ENCODE peak calls at places on chromosomes 2 and 18, in five cellular contexts. U, O, E, W and M are unnamed samples.

GRCh38 chr2:31170071-31170698 is 31.9 kb upstream of the GALNT14 start:
- DNase-seq in W (peak; percentile 46), O (no peak), E (no peak), U (no peak), M (no peak)

GRCh38 chr18:36493349-36494281 is 196.1 kb downstream of the FHOD3 start:
- DNase-seq in E (no peak), U (no peak), W (peak; percentile 85), O (no peak), M (no peak)

GRCh38 chr2:170820647-170821630 is 4.3 kb downstream of the GAD1 start:
- DNase-seq in O (no peak), E (no peak), W (no peak), U (no peak), M (no peak)

GRCh38 chr2:66538291-66538690 is 103.4 kb downstream of the MEIS1 start:
- DNase-seq in W (no peak), O (no peak), E (no peak), U (no peak), M (no peak)

GRCh38 chr2:233668605-233669260 is 3.0 kb upstream of the UGT1A9 start:
- DNase-seq in O (no peak), U (no peak), E (no peak), W (no peak), M (no peak)

GRCh38 chr2:95670167-95670566 is 78.4 kb downstream of the TRIM43 start:
- DNase-seq in W (no peak), O (no peak), E (no peak), U (no peak), M (no peak)

GRCh38 chr2:219079417-219079816 is 18.7 kb upstream of the IHH start:
- DNase-seq in O (no peak), W (no peak), E (no peak), U (no peak), M (no peak)

GRCh38 chr18:55586841-55587240 is 1.2 kb downstream of the TCF4 start:
- DNase-seq in O (no peak), W (no peak), U (no peak), E (no peak), M (no peak)

GRCh38 chr2:127048969-127049897 is 57.7 kb downstream of the BIN1 start:
- DNase-seq in E (peak; percentile 72), W (peak; percentile 22), U (peak; percentile 64), O (peak; percentile 5), M (peak; percentile 73)

GRCh38 chr2:57460875-57461274 is 585.7 kb upstream of the VRK2 start:
- DNase-seq in U (no peak), W (no peak), O (no peak), E (no peak), M (no peak)

GRCh38 chr2:212249451-212249850 is 289.2 kb downstream of the ERBB4 start:
- DNase-seq in E (no peak), U (no peak), O (no peak), W (no peak), M (no peak)

GRCh38 chr2:173851256-173851655 is 113.9 kb downstream of the SP3 start:
- DNase-seq in U (no peak), E (peak; percentile 52), W (peak; percentile 29), O (no peak), M (no peak)

GRCh38 chr2:159516241-159516758 is 100.0 kb downstream of the BAZ2B start:
- DNase-seq in U (no peak), O (no peak), E (no peak), W (peak; percentile 22), M (no peak)

GRCh38 chr2:177900091-177900490 is 172.5 kb downstream of the PDE11A start:
- DNase-seq in U (no peak), E (no peak), O (no peak), W (no peak), M (no peak)

GRCh38 chr2:220837226-220837625 is 734.9 kb downstream of the EPHA4 start:
- DNase-seq in E (no peak), W (no peak), U (no peak), O (no peak), M (no peak)

GRCh38 chr2:236918513-236918912 is 167.2 kb upstream of the COPS8 start:
- DNase-seq in O (no peak), W (no peak), U (no peak), E (no peak), M (no peak)

GRCh38 chr2:229712125-229712524 is 2.2 kb downstream of the DNER start:
- DNase-seq in O (no peak), E (no peak), W (no peak), U (no peak), M (no peak)

GRCh38 chr2:101398026-101398830 is 10.9 kb upstream of the CREG2 start:
- DNase-seq in U (no peak), E (no peak), O (no peak), W (no peak), M (no peak)

GRCh38 chr18:45102863-45103262 is 422.2 kb downstream of the SETBP1 start:
- DNase-seq in E (no peak), U (no peak), W (no peak), O (no peak), M (no peak)

GRCh38 chr2:240302041-240302440 is 133.4 kb upstream of the GPC1 start:
- DNase-seq in U (no peak), W (no peak), E (no peak), O (no peak), M (peak; percentile 3)

GRCh38 chr2:85858841-85859240 is 29.9 kb downstream of the ST3GAL5 start:
- DNase-seq in E (no peak), U (no peak), O (no peak), W (no peak), M (no peak)

GRCh38 chr2:95310211-95310610 is 13.1 kb downstream of the KCNIP3 start:
- DNase-seq in U (no peak), O (no peak), W (no peak), E (peak; percentile 45), M (no peak)

GRCh38 chr2:210842896-210843295 is 286.5 kb downstream of the CPS1 start:
- DNase-seq in O (no peak), E (no peak), W (no peak), U (no peak), M (no peak)

DNA sequence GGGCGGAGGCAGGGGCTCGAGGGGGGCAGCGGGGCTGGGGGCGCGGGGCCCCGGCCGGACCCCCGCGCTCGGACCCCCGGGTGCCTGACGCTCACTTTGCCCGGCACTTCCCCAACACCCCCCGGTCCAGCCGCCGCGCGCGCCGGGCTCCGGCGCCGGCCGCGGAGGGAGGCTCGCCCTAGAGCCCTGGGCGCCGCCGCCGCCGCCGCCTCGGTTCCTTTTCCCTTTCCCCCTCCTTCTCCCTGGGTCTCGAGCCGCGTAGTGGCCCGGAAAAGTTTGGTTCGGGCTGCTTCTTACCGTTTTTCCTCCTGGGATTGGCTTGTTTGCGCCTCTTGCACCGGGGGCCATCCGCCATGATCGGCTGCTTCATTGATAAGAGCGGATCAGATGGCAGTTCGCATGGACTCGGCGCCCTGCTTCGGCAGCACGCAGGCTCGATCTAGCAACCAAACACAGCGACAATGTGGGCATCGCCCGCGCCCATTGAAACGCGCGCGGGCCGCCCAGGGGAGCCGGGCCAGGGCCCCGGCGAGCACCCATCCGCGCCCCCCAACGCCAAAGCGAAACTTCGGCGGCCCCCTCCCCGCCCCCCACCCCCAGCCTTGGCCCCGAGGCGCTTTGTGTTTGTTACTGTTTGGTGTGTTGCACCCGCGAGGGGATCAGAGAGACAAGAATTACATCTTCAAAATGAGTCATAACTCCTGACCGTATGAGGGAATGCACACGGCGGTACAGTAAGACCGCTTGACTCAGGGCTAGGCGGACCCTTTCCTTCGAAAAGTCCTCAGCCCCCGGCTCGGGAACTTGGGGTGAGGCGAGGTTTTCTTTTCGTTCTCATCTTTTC is 2.7 kb downstream of the ZEB2 start:
- DNase-seq in W (peak; percentile 68), U (peak; percentile 84), E (peak; percentile 91), O (peak; percentile 63), M (no peak)
- TF ChIP-seq POLR2A in W (peak; percentile 43), U (no peak), E (no peak), O (peak; percentile 56), M (no peak)

GRCh38 chr2:176122266-176122632 is 270 bp upstream of the HOXD9 start:
- DNase-seq in U (no peak), W (no peak), E (peak; percentile 75), O (no peak), M (no peak)
- H3K4me3 ChIP-seq in U (peak overlapping the region; percentile 57), W (peak overlapping the region; percentile 60), E (no peak overlapping the region), O (peak overlapping the region; percentile 76), M (peak overlapping the region; percentile 38)

GRCh38 chr2:217067787-217068186 is 207.9 kb upstream of the TNP1 start:
- DNase-seq in U (no peak), O (no peak), E (no peak), W (no peak), M (no peak)

GRCh38 chr2:217064234-217065103 is 204.6 kb upstream of the TNP1 start:
- DNase-seq in E (no peak), U (peak; percentile 74), O (peak; percentile 65), W (no peak), M (peak; percentile 84)

GRCh38 chr2:217066510-217067270 is 206.8 kb upstream of the TNP1 start:
- DNase-seq in E (peak; percentile 44), W (no peak), O (no peak), U (peak; percentile 93), M (peak; percentile 43)

GRCh38 chr2:217068677-217069250 is 208.9 kb upstream of the TNP1 start:
- DNase-seq in E (no peak), O (no peak), W (no peak), U (no peak), M (peak; percentile 43)

GRCh38 chr2:217065695-217066405 is 206.0 kb upstream of the TNP1 start:
- DNase-seq in E (no peak), U (no peak), W (no peak), O (no peak), M (no peak)
- TF ChIP-seq POLR2A in E (no peak), U (no peak), W (no peak), O (no peak), M (no peak)

GRCh38 chr2:238845583-238846480 is 2.1 kb upstream of the TWIST2 start:
- DNase-seq in U (no peak), O (no peak), W (no peak), E (peak; percentile 49), M (no peak)

GRCh38 chr2:238847841-238848565 is at the start of gene TWIST2:
- DNase-seq in W (peak; percentile 70), E (peak; percentile 95), O (peak; percentile 88), U (peak; percentile 96), M (peak; percentile 77)

GRCh38 chr2:238848566-238848940 is 668 bp downstream of the TWIST2 start:
- DNase-seq in W (no peak), U (no peak), O (peak; percentile 35), E (peak; percentile 75), M (peak; percentile 78)

GRCh38 chr2:238847432-238847801 is 468 bp upstream of the TWIST2 start:
- DNase-seq in E (peak; percentile 83), U (peak; percentile 78), O (no peak), W (no peak), M (peak; percentile 87)

DNA sequence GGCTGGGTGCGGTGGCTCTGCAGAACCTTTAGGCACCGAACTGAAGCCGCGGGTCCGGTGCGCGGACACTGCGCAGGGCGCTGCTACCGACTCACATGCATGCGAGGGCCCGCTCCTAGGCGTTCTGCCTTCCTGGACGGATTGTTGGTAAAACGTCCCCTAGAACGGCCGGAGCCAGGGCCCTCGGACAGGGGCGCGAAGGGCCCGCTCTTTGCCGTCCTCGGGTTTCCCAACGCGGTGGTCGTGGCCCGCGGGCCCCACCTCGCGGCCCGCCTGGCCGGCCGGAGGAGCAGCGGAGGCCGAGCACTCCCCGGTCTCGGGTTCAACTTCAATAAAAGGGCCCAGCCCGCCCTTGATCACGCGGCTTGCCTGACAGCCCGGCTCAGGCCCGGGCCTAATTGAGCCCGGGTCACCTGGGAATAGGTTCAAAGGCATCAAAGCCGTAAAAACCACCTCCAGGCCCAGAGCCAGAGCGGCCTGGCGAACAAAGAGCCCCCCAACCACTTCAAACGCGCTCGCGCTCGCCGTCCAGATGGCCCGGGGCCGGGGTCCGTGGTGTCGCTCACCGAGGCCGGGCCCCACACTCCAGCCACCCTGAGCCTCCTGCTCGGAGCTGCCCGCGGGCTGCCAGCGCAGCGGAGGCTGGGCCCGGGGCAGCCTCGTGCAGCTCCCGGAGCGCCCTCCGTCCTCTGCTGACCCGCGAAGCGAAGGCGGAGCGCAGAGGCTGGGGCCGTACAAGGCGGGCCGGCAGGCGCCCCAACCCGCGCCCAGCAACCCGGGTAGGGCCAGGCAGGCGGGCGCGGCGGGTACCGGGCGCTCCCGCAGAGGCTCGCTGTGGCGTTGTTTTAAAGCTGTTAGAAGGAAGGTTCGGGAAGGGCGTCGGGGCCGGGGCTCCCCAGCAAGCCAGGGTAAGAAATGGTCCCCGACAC is 1.1 kb upstream of the TWIST2 start:
- DNase-seq in E (peak; percentile 87), W (no peak), U (peak; percentile 78), O (peak; percentile 35), M (no peak)
- H3K4me3 ChIP-seq in E (no peak overlapping the region), W (peak overlapping the region; percentile 54), U (peak overlapping the region; percentile 88), O (peak overlapping the region; percentile 63), M (peak overlapping the region; percentile 47)